ENCODE peak calls at places on chromosomes 2 and 18, in four cellular contexts. O is heart left ventricle, T is adrenal gland, W is esophagus muscularis mucosa. Y is an unnamed sample. For H3K27me3, the result is how much of the 10 kb centered on the place peaks cover.

GRCh38 chr2:228681426-228681825 is 499.9 kb upstream of the SPHKAP start:
- DNase-seq in O (no peak), T (peak), W (no peak), Y (no peak)

GRCh38 chr2:16587629-16588028 is 78.0 kb downstream of the CYRIA start:
- DNase-seq in O (no peak), T (no peak), W (no peak), Y (no peak)

GRCh38 chr2:42829556-42830510 is 37.5 kb upstream of the HAAO start:
- DNase-seq in O (no peak), T (peak), W (no peak), Y (no peak)

GRCh38 chr2:128325665-128326181 is 7.1 kb upstream of the HS6ST1 start:
- DNase-seq in O (no peak), T (no peak), W (peak), Y (no peak)

GRCh38 chr2:119282966-119283511 is 59.4 kb downstream of the STEAP3 start:
- DNase-seq in O (peak), T (peak), W (peak), Y (no peak)

GRCh38 chr18:79961527-79962291 is 2.7 kb upstream of the HSBP1L1 start:
- DNase-seq in O (no peak), T (no peak), W (no peak), Y (no peak)

GRCh38 chr2:159381574-159381973 is 95.1 kb upstream of the WDSUB1 start:
- DNase-seq in O (no peak), T (no peak), W (no peak), Y (no peak)

GRCh38 chr18:50689578-50689977 is 129.7 kb downstream of the MAPK4 start:
- DNase-seq in O (no peak), T (no peak), W (no peak), Y (no peak)

GRCh38 chr18:77071711-77072292 is 60.8 kb downstream of the MBP start:
- DNase-seq in O (no peak), T (peak), W (no peak), Y (no peak)

GRCh38 chr18:33901894-33902512 is 322.7 kb downstream of the NOL4 start:
- DNase-seq in O (no peak), T (no peak), W (no peak), Y (no peak)

GRCh38 chr2:25251032-25251460 is 82.7 kb upstream of the POMC start:
- DNase-seq in O (no peak), T (no peak), W (no peak), Y (no peak)

GRCh38 chr18:23634692-23635091 is 28.0 kb downstream of the ANKRD29 start:
- DNase-seq in O (no peak), T (no peak), W (no peak), Y (no peak)

GRCh38 chr2:86017901-86018896 is 87.5 kb downstream of the POLR1A start:
- DNase-seq in O (no peak), T (peak), W (no peak), Y (peak)

GRCh38 chr18:31977270-31977872 is 34.4 kb upstream of the TRAPPC8 start:
- DNase-seq in O (peak), T (peak), W (no peak), Y (peak)

GRCh38 chr2:42844901-42845685 is 52.7 kb upstream of the HAAO start:
- DNase-seq in O (no peak), T (no peak), W (no peak), Y (no peak)

GRCh38 chr2:16613475-16613874 is 52.2 kb downstream of the CYRIA start:
- DNase-seq in O (no peak), T (no peak), W (no peak), Y (no peak)

GRCh38 chr2:19649785-19650380 is 251.9 kb downstream of the TTC32 start:
- DNase-seq in O (no peak), T (no peak), W (peak), Y (no peak)

GRCh38 chr2:40348665-40349064 is 103.2 kb downstream of the SLC8A1 start:
- DNase-seq in O (no peak), T (no peak), W (no peak), Y (no peak)

GRCh38 chr2:23584054-23584745 is 199.2 kb downstream of the KLHL29 start:
- DNase-seq in O (no peak), T (no peak), W (no peak), Y (no peak)

GRCh38 chr2:73294239-73294638 is 891 bp upstream of the EGR4 start:
- DNase-seq in O (no peak), T (no peak), W (no peak), Y (no peak)

GRCh38 chr2:73291461-73292315 is 1.7 kb downstream of the EGR4 start:
- DNase-seq in O (no peak), T (no peak), W (no peak), Y (peak)

GRCh38 chr2:73292906-73293533 is 328 bp downstream of the EGR4 start:
- DNase-seq in O (no peak), T (no peak), W (no peak), Y (no peak)

GRCh38 chr2:73292316-73292905 is 937 bp downstream of the EGR4 start:
- DNase-seq in O (no peak), T (no peak), W (no peak), Y (no peak)

GRCh38 chr2:73293534-73294171 is at the start of gene EGR4:
- DNase-seq in O (peak), T (peak), W (no peak), Y (peak)
- H3K27me3 ChIP-seq in O (half or more), T (under half), W (half or more), Y (under half)

DNA sequence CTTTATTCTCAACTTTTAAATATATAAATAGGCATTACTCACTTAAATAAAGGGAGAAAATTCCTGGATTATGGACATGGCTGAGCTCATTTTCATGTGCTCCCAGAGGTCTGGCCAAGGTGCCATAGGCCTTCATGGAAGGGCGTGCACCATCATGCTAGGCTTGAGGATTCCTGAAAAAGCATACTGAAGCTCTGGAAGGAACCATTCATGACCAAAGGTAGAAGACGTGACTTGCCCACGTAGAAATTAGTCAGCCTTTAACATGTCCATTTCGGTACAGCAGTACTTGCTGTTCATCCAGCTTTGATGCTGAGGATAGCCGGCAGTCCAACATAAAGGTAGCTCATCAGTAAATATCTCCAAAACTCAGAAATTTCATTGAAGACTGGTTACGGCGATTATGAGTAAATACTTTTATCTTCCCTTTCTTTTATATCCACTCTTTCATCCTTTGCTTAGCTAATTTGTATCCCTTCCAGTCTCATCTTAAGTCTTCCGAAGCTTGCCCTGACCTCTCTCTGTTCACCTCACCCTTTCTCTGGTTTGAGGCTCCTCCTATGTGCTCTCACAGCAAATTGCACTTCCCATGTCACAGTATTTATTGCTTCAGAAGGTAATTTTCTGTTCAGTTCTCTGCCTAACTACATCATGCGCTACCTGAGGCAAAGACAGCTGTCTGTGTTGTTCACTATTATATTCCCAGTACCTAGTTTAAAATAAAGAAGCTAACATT is 32.3 kb upstream of the ASNSD1 start:
- DNase-seq in O (no peak), T (no peak), W (no peak), Y (no peak)
- TF ChIP-seq CTCF in O (peak), T (peak), W (no peak), Y (no peak)

GRCh38 chr2:233147829-233148167 is 87.7 kb downstream of the INPP5D start:
- DNase-seq in O (no peak), T (no peak), W (no peak), Y (no peak)
- H3K27me3 ChIP-seq in O (under half), T (under half), W (under half), Y (under half)

GRCh38 chr2:153766415-153766814 is 105.3 kb upstream of the GALNT13 start:
- DNase-seq in O (no peak), T (no peak), W (no peak), Y (no peak)

DNA sequence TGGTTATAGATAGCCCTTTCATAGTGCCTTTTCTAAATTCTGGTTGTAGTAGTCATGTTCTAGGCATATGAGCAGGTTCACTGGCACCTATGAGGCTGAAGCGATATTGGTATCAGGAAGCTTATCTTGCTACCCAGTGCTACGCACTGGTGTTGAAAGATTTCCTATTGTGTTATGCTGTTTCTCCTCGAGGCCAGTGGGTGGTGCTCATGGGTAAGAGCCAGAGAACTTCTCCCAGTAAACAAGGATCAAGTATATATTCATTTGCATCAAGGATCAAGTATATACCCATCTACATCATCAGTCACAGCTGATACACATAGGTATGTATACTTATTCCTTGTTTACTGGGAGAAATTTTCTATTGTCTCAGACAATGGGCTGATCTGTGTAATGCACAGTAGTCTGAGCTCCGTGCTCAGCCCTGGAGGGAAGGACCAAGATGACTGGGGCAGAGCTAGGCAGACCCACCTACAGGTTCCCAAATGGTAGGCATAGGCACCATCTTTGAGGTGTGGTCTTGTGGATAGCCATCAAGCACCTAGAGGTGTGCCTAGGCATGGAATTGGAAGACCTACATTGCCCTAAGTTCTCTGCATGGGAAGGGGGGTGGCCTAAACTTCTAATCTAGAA is 101.2 kb upstream of the GALNT13 start:
- DNase-seq in O (no peak), T (no peak), W (no peak), Y (no peak)
- TF ChIP-seq CTCF in O (no peak), T (no peak), W (no peak), Y (peak)

GRCh38 chr2:72895154-72895553 is 7.9 kb downstream of the SPR start:
- DNase-seq in O (no peak), T (no peak), W (no peak), Y (no peak)

GRCh38 chr2:72895759-72896281 is 8.6 kb downstream of the SPR start:
- DNase-seq in O (peak), T (no peak), W (no peak), Y (no peak)

GRCh38 chr2:72892506-72893173 is 5.4 kb downstream of the SPR start:
- DNase-seq in O (peak), T (peak), W (no peak), Y (peak)

GRCh38 chr2:72893594-72894319 is 6.5 kb downstream of the SPR start:
- DNase-seq in O (no peak), T (peak), W (no peak), Y (peak)

GRCh38 chr2:72894466-72894865 is 7.3 kb downstream of the SPR start:
- DNase-seq in O (no peak), T (no peak), W (no peak), Y (no peak)
- H3K27me3 ChIP-seq in O (under half), T (under half), W (under half), Y (under half)